ENCODE peak calls at places on chromosomes 6 and 20, in four cellular contexts. One of them, this sample, is unnamed. For H3K4me1, the result is how much of the 10 kb centered on the place peaks cover.

GRCh38 chr6:40755046-40755681 is 168.0 kb upstream of the LRFN2 start:
- DNase-seq in right atrium auricular region: no peak
- DNase-seq in A549: no peak
- DNase-seq in IMR-90: peak
- DNase-seq in this sample: no peak

GRCh38 chr20:36277546-36277945 is 28.6 kb upstream of the DLGAP4 start:
- DNase-seq in right atrium auricular region: no peak
- DNase-seq in A549: no peak
- DNase-seq in IMR-90: no peak
- DNase-seq in this sample: no peak

GRCh38 chr20:1391640-1392442 is 1.0 kb downstream of the FKBP1A start:
- DNase-seq in right atrium auricular region: no peak
- DNase-seq in A549: no peak
- DNase-seq in IMR-90: peak
- DNase-seq in this sample: no peak

GRCh38 chr6:41132254-41132653 is 21.9 kb downstream of the TREML1 start:
- DNase-seq in right atrium auricular region: no peak
- DNase-seq in A549: no peak
- DNase-seq in IMR-90: no peak
- DNase-seq in this sample: no peak

GRCh38 chr20:61815678-61816077 is 250.0 kb downstream of the TAF4 start:
- DNase-seq in right atrium auricular region: no peak
- DNase-seq in A549: no peak
- DNase-seq in IMR-90: no peak
- DNase-seq in this sample: no peak

GRCh38 chr6:31567531-31568370 is 4.3 kb upstream of the LTA start:
- DNase-seq in right atrium auricular region: no peak
- DNase-seq in A549: no peak
- DNase-seq in IMR-90: no peak
- DNase-seq in this sample: peak

GRCh38 chr6:159463440-159463839 is 229.6 kb downstream of the SOD2 start:
- DNase-seq in right atrium auricular region: no peak
- DNase-seq in A549: peak
- DNase-seq in IMR-90: peak
- DNase-seq in this sample: no peak

GRCh38 chr6:157675859-157676640 is 147.0 kb upstream of the SNX9 start:
- DNase-seq in right atrium auricular region: no peak
- DNase-seq in A549: no peak
- DNase-seq in IMR-90: no peak
- DNase-seq in this sample: no peak

GRCh38 chr6:163391983-163392382 is 22.5 kb upstream of the QKI start:
- DNase-seq in right atrium auricular region: no peak
- DNase-seq in A549: no peak
- DNase-seq in IMR-90: no peak
- DNase-seq in this sample: no peak

GRCh38 chr6:98498891-98499290 is 335.5 kb upstream of the POU3F2 start:
- DNase-seq in right atrium auricular region: no peak
- DNase-seq in A549: no peak
- DNase-seq in IMR-90: no peak
- DNase-seq in this sample: no peak

GRCh38 chr20:58228484-58229197 is at the start of gene ANKRD60:
- DNase-seq in right atrium auricular region: no peak
- DNase-seq in A549: no peak
- DNase-seq in IMR-90: peak
- DNase-seq in this sample: peak

GRCh38 chr6:166032366-166033171 is 135.1 kb downstream of the TBXT start:
- DNase-seq in right atrium auricular region: no peak
- DNase-seq in A549: peak
- DNase-seq in IMR-90: peak
- DNase-seq in this sample: no peak
- H3K27ac ChIP-seq in right atrium auricular region: peak
- H3K27ac ChIP-seq in A549: peak
- H3K27ac ChIP-seq in IMR-90: peak
- H3K27ac ChIP-seq in this sample: no peak

DNA sequence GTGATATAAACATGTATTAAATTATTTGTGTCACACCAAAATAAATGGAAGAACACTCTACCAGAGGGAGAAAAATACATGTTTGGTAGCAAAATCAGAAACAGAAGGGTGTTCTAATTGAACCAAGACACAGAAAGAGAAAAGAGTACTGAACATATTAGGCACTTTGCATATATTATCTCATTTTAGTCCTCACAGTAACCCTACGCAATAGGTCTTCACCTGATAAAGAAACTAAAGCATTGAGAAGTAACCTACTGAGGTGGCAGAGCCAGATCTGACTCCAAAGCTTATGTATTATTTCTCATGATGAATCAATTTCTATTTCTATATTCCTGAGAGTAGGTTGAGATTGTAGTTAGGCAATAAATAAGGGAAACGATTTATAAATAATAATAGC is 77.7 kb downstream of the FYN start:
- DNase-seq in right atrium auricular region: no peak
- DNase-seq in A549: no peak
- DNase-seq in IMR-90: no peak
- DNase-seq in this sample: no peak
- H3K4me1 ChIP-seq in right atrium auricular region: under half
- H3K4me1 ChIP-seq in A549: under half
- H3K4me1 ChIP-seq in IMR-90: under half
- H3K4me1 ChIP-seq in this sample: half or more

DNA sequence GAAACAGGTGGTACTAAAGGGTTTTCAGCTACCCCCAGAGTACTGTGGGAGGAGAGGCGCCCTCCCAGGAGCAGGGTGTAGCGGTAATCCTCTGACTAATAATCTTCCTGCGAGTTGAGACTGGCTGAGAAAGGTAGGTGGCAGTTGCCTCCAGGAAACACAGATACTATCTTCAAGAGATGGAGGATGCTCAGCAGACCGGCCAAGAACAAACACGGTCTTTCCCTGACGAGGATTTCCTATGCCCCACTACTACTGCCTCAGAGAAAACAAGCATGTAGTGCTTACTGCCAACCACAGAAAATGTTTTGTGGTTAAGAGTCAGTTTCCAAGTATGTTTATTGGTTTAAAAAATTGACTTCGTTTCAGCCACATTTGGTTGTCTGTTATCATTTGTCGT is 26.8 kb downstream of the C6orf89 start:
- DNase-seq in right atrium auricular region: no peak
- DNase-seq in A549: no peak
- DNase-seq in IMR-90: peak
- DNase-seq in this sample: peak
- H3K27ac ChIP-seq in right atrium auricular region: no peak
- H3K27ac ChIP-seq in A549: no peak
- H3K27ac ChIP-seq in IMR-90: peak
- H3K27ac ChIP-seq in this sample: peak

GRCh38 chr20:32366380-32366779 is 8.2 kb downstream of the ASXL1 start:
- DNase-seq in right atrium auricular region: no peak
- DNase-seq in A549: no peak
- DNase-seq in IMR-90: no peak
- DNase-seq in this sample: no peak

GRCh38 chr20:32364554-32365208 is 6.5 kb downstream of the ASXL1 start:
- DNase-seq in right atrium auricular region: no peak
- DNase-seq in A549: no peak
- DNase-seq in IMR-90: no peak
- DNase-seq in this sample: no peak

GRCh38 chr20:32363492-32363891 is 5.4 kb downstream of the ASXL1 start:
- DNase-seq in right atrium auricular region: no peak
- DNase-seq in A549: no peak
- DNase-seq in IMR-90: no peak
- DNase-seq in this sample: no peak

GRCh38 chr20:32362924-32363364 is 4.8 kb downstream of the ASXL1 start:
- DNase-seq in right atrium auricular region: no peak
- DNase-seq in A549: no peak
- DNase-seq in IMR-90: peak
- DNase-seq in this sample: no peak

GRCh38 chr20:32365560-32365959 is 7.4 kb downstream of the ASXL1 start:
- DNase-seq in right atrium auricular region: no peak
- DNase-seq in A549: no peak
- DNase-seq in IMR-90: no peak
- DNase-seq in this sample: no peak
- H3K4me1 ChIP-seq in right atrium auricular region: half or more
- H3K4me1 ChIP-seq in A549: half or more
- H3K4me1 ChIP-seq in IMR-90: under half
- H3K4me1 ChIP-seq in this sample: half or more

GRCh38 chr6:150876598-150876997 is 11.1 kb downstream of the MTHFD1L start:
- DNase-seq in right atrium auricular region: peak
- DNase-seq in A549: no peak
- DNase-seq in IMR-90: peak
- DNase-seq in this sample: no peak
- H3K27ac ChIP-seq in right atrium auricular region: peak
- H3K27ac ChIP-seq in A549: no peak
- H3K27ac ChIP-seq in IMR-90: peak
- H3K27ac ChIP-seq in this sample: no peak

GRCh38 chr6:39224523-39225182 is 4.6 kb downstream of the KCNK5 start:
- DNase-seq in right atrium auricular region: no peak
- DNase-seq in A549: no peak
- DNase-seq in IMR-90: no peak
- DNase-seq in this sample: no peak

GRCh38 chr6:39225543-39225942 is 3.7 kb downstream of the KCNK5 start:
- DNase-seq in right atrium auricular region: no peak
- DNase-seq in A549: no peak
- DNase-seq in IMR-90: no peak
- DNase-seq in this sample: no peak

GRCh38 chr6:39223535-39223934 is 5.7 kb downstream of the KCNK5 start:
- DNase-seq in right atrium auricular region: no peak
- DNase-seq in A549: no peak
- DNase-seq in IMR-90: no peak
- DNase-seq in this sample: no peak

GRCh38 chr6:39225946-39226437 is 3.3 kb downstream of the KCNK5 start:
- DNase-seq in right atrium auricular region: no peak
- DNase-seq in A549: no peak
- DNase-seq in IMR-90: no peak
- DNase-seq in this sample: no peak

GRCh38 chr6:39224058-39224457 is 5.2 kb downstream of the KCNK5 start:
- DNase-seq in right atrium auricular region: no peak
- DNase-seq in A549: no peak
- DNase-seq in IMR-90: no peak
- DNase-seq in this sample: no peak
- H3K4me1 ChIP-seq in right atrium auricular region: under half
- H3K4me1 ChIP-seq in A549: under half
- H3K4me1 ChIP-seq in IMR-90: under half
- H3K4me1 ChIP-seq in this sample: under half

DNA sequence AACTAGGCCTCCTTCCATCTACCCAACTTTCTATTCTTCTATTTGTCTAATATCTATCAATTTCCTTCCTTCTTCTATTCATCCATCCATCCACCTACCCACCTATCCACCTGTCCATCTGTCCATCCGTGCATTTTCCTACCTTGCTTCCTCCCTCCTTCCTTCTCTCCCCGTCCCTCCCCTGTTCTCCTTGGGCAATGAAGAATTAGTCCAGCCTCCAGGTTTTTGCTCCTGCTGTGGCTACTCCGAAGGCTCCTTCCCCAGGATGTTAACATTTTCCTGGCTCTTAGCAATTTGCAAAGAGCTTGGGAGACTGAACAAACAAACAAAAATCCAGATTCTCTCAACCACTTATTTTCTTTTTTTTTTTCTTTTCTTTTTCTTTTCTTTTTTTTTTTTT is 81.6 kb downstream of the KCNB1 start:
- DNase-seq in right atrium auricular region: no peak
- DNase-seq in A549: no peak
- DNase-seq in IMR-90: peak
- DNase-seq in this sample: no peak
- H3K27ac ChIP-seq in right atrium auricular region: peak
- H3K27ac ChIP-seq in A549: no peak
- H3K27ac ChIP-seq in IMR-90: no peak
- H3K27ac ChIP-seq in this sample: no peak